ENCODE peak calls at places on chromosome 14, in ten cellular contexts. One of them, this sample, is unnamed.

GRCh38 chr14:94213021-94213420 is 38.9 kb downstream of the PPP4R4 start:
- DNase-seq in sigmoid colon: no peak
- DNase-seq in transverse colon: no peak
- DNase-seq in GM12878: no peak
- DNase-seq in H1: no peak
- DNase-seq in ovary: no peak
- DNase-seq in A549: no peak
- DNase-seq in suprapubic skin: no peak
- DNase-seq in K562: no peak
- DNase-seq in tibial nerve: no peak
- DNase-seq in this sample: no peak

GRCh38 chr14:75088153-75088552 is 18.7 kb downstream of the ZC2HC1C start:
- DNase-seq in K562: no peak
- DNase-seq in sigmoid colon: no peak
- DNase-seq in suprapubic skin: no peak
- DNase-seq in GM12878: no peak
- DNase-seq in tibial nerve: no peak
- DNase-seq in ovary: no peak
- DNase-seq in H1: no peak
- DNase-seq in A549: no peak
- DNase-seq in transverse colon: no peak
- DNase-seq in this sample: no peak

GRCh38 chr14:74218462-74218861 is 20.8 kb upstream of the VSX2 start:
- DNase-seq in suprapubic skin: no peak
- DNase-seq in A549: no peak
- DNase-seq in ovary: no peak
- DNase-seq in K562: no peak
- DNase-seq in H1: no peak
- DNase-seq in tibial nerve: no peak
- DNase-seq in GM12878: no peak
- DNase-seq in transverse colon: no peak
- DNase-seq in sigmoid colon: no peak
- DNase-seq in this sample: no peak

GRCh38 chr14:63045234-63045611 is at the start of gene KCNH5:
- DNase-seq in suprapubic skin: no peak
- DNase-seq in ovary: no peak
- DNase-seq in GM12878: no peak
- DNase-seq in tibial nerve: no peak
- DNase-seq in transverse colon: no peak
- DNase-seq in H1: peak; percentile 31
- DNase-seq in sigmoid colon: no peak
- DNase-seq in K562: no peak
- DNase-seq in A549: peak; percentile 33
- DNase-seq in this sample: no peak

GRCh38 chr14:77086017-77086727 is 11.9 kb upstream of the CIPC start:
- DNase-seq in GM12878: no peak
- DNase-seq in ovary: no peak
- DNase-seq in sigmoid colon: no peak
- DNase-seq in K562: no peak
- DNase-seq in A549: no peak
- DNase-seq in H1: no peak
- DNase-seq in tibial nerve: no peak
- DNase-seq in transverse colon: no peak
- DNase-seq in suprapubic skin: no peak
- DNase-seq in this sample: no peak

GRCh38 chr14:60931206-60931605 is 49.7 kb downstream of the TRMT5 start:
- DNase-seq in A549: no peak
- DNase-seq in K562: no peak
- DNase-seq in GM12878: no peak
- DNase-seq in suprapubic skin: no peak
- DNase-seq in H1: no peak
- DNase-seq in transverse colon: no peak
- DNase-seq in tibial nerve: no peak
- DNase-seq in sigmoid colon: no peak
- DNase-seq in ovary: no peak
- DNase-seq in this sample: no peak

GRCh38 chr14:21084988-21085853 is 13.2 kb downstream of the ZNF219 start:
- DNase-seq in transverse colon: no peak
- DNase-seq in H1: no peak
- DNase-seq in ovary: no peak
- DNase-seq in A549: no peak
- DNase-seq in K562: no peak
- DNase-seq in sigmoid colon: peak; percentile 84
- DNase-seq in GM12878: no peak
- DNase-seq in tibial nerve: no peak
- DNase-seq in suprapubic skin: no peak
- DNase-seq in this sample: peak; percentile 63

GRCh38 chr14:71764701-71765347 is 167.4 kb upstream of the RGS6 start:
- DNase-seq in transverse colon: no peak
- DNase-seq in tibial nerve: no peak
- DNase-seq in A549: no peak
- DNase-seq in suprapubic skin: no peak
- DNase-seq in H1: no peak
- DNase-seq in GM12878: no peak
- DNase-seq in sigmoid colon: no peak
- DNase-seq in ovary: no peak
- DNase-seq in K562: no peak
- DNase-seq in this sample: no peak

GRCh38 chr14:104343294-104343625 is 204.9 kb downstream of the KIF26A start:
- DNase-seq in A549: no peak
- DNase-seq in tibial nerve: no peak
- DNase-seq in suprapubic skin: no peak
- DNase-seq in GM12878: no peak
- DNase-seq in K562: no peak
- DNase-seq in sigmoid colon: peak; percentile 56
- DNase-seq in H1: no peak
- DNase-seq in ovary: no peak
- DNase-seq in transverse colon: no peak
- DNase-seq in this sample: no peak
- TF ChIP-seq EP300 in A549: no peak
- TF ChIP-seq EP300 in tibial nerve: no peak
- TF ChIP-seq EP300 in suprapubic skin: no peak
- TF ChIP-seq EP300 in GM12878: no peak
- TF ChIP-seq EP300 in K562: no peak
- TF ChIP-seq EP300 in sigmoid colon: no peak
- TF ChIP-seq EP300 in H1: no peak
- TF ChIP-seq EP300 in ovary: no peak
- TF ChIP-seq EP300 in transverse colon: no peak
- TF ChIP-seq EP300 in this sample: no peak

GRCh38 chr14:103055693-103056092 is 1.7 kb downstream of the CDC42BPB start:
- DNase-seq in ovary: no peak
- DNase-seq in A549: no peak
- DNase-seq in tibial nerve: no peak
- DNase-seq in H1: no peak
- DNase-seq in GM12878: no peak
- DNase-seq in sigmoid colon: no peak
- DNase-seq in K562: peak; percentile 37
- DNase-seq in suprapubic skin: no peak
- DNase-seq in transverse colon: no peak
- DNase-seq in this sample: no peak

GRCh38 chr14:103057372-103058208 is at the start of gene CDC42BPB:
- DNase-seq in K562: peak; percentile 85
- DNase-seq in A549: peak; percentile 75
- DNase-seq in ovary: peak; percentile 89
- DNase-seq in GM12878: no peak
- DNase-seq in transverse colon: peak; percentile 91
- DNase-seq in H1: peak; percentile 46
- DNase-seq in tibial nerve: peak; percentile 61
- DNase-seq in sigmoid colon: peak; percentile 94
- DNase-seq in suprapubic skin: peak; percentile 89
- DNase-seq in this sample: peak; percentile 92

GRCh38 chr14:103058209-103059055 is 1.1 kb upstream of the CDC42BPB start:
- DNase-seq in sigmoid colon: peak; percentile 74
- DNase-seq in H1: no peak
- DNase-seq in tibial nerve: no peak
- DNase-seq in K562: no peak
- DNase-seq in transverse colon: no peak
- DNase-seq in ovary: no peak
- DNase-seq in GM12878: no peak
- DNase-seq in A549: no peak
- DNase-seq in suprapubic skin: peak; percentile 78
- DNase-seq in this sample: no peak

GRCh38 chr14:103057028-103057371 is 349 bp downstream of the CDC42BPB start:
- DNase-seq in sigmoid colon: peak; percentile 80
- DNase-seq in ovary: peak; percentile 36
- DNase-seq in K562: peak; percentile 27
- DNase-seq in H1: no peak
- DNase-seq in A549: no peak
- DNase-seq in GM12878: no peak
- DNase-seq in suprapubic skin: peak; percentile 74
- DNase-seq in transverse colon: no peak
- DNase-seq in tibial nerve: no peak
- DNase-seq in this sample: no peak

DNA sequence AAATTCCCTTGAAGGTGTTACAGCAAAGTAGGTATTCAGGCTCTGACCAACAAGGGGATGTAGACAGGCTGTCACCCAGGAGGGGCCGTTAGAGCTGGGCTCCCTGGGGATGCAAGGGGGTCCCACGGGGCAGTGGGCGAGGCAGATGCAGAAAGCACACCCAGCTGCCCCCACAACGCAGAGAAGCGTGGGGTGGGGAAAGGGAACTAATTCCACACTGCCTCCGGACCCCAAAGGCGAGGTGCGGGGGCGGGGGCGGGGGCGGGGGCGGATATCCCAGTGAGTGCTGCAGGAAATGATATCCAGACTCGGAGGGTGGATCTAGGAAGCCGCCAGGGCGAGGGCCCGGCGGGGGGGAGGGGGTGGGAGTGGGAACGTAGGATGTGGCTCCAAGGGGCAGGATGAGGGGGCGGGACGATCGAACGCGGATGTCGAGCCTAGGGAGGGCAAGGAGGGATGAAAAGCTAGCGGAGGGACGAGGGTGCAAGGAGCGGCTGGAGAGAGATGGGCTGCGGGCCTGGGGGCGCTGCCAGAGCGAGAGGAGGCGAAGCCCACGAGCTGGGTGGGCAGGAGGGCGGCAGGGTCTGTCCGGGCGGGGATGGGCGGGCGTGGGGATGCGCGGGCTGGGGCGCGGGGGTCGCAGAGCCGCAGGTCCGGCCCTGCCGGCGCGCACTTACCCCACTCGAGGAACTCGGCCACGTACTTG is 874 bp downstream of the CDC42BPB start:
- DNase-seq in sigmoid colon: peak; percentile 83
- DNase-seq in suprapubic skin: peak; percentile 90
- DNase-seq in GM12878: no peak
- DNase-seq in K562: peak; percentile 69
- DNase-seq in H1: no peak
- DNase-seq in tibial nerve: peak; percentile 41
- DNase-seq in A549: peak; percentile 57
- DNase-seq in transverse colon: peak; percentile 76
- DNase-seq in ovary: peak; percentile 66
- DNase-seq in this sample: peak; percentile 55
- TF ChIP-seq POLR2A in sigmoid colon: no peak
- TF ChIP-seq POLR2A in suprapubic skin: no peak
- TF ChIP-seq POLR2A in GM12878: no peak
- TF ChIP-seq POLR2A in K562: no peak
- TF ChIP-seq POLR2A in H1: no peak
- TF ChIP-seq POLR2A in tibial nerve: no peak
- TF ChIP-seq POLR2A in A549: peak; percentile 28
- TF ChIP-seq POLR2A in transverse colon: no peak
- TF ChIP-seq POLR2A in ovary: no peak
- TF ChIP-seq POLR2A in this sample: no peak

GRCh38 chr14:91835920-91836843 is 31.2 kb downstream of the TC2N start:
- DNase-seq in suprapubic skin: peak; percentile 93
- DNase-seq in ovary: peak; percentile 71
- DNase-seq in H1: peak; percentile 62
- DNase-seq in tibial nerve: no peak
- DNase-seq in GM12878: no peak
- DNase-seq in K562: peak; percentile 81
- DNase-seq in transverse colon: peak; percentile 92
- DNase-seq in sigmoid colon: peak; percentile 91
- DNase-seq in A549: peak; percentile 48
- DNase-seq in this sample: peak; percentile 96

GRCh38 chr14:91831337-91831736 is 36.0 kb downstream of the TC2N start:
- DNase-seq in K562: no peak
- DNase-seq in sigmoid colon: no peak
- DNase-seq in H1: no peak
- DNase-seq in ovary: no peak
- DNase-seq in transverse colon: no peak
- DNase-seq in A549: no peak
- DNase-seq in suprapubic skin: no peak
- DNase-seq in tibial nerve: no peak
- DNase-seq in GM12878: no peak
- DNase-seq in this sample: no peak

GRCh38 chr14:91837076-91837475 is 30.3 kb downstream of the TC2N start:
- DNase-seq in A549: no peak
- DNase-seq in sigmoid colon: no peak
- DNase-seq in GM12878: no peak
- DNase-seq in suprapubic skin: no peak
- DNase-seq in H1: no peak
- DNase-seq in K562: no peak
- DNase-seq in transverse colon: no peak
- DNase-seq in tibial nerve: no peak
- DNase-seq in ovary: no peak
- DNase-seq in this sample: no peak

GRCh38 chr14:91834571-91834970 is 32.8 kb downstream of the TC2N start:
- DNase-seq in tibial nerve: no peak
- DNase-seq in transverse colon: no peak
- DNase-seq in GM12878: no peak
- DNase-seq in sigmoid colon: no peak
- DNase-seq in A549: no peak
- DNase-seq in suprapubic skin: no peak
- DNase-seq in ovary: no peak
- DNase-seq in K562: no peak
- DNase-seq in H1: no peak
- DNase-seq in this sample: no peak

GRCh38 chr14:91835197-91835919 is 32.0 kb downstream of the TC2N start:
- DNase-seq in GM12878: no peak
- DNase-seq in sigmoid colon: no peak
- DNase-seq in tibial nerve: no peak
- DNase-seq in transverse colon: peak; percentile 37
- DNase-seq in suprapubic skin: no peak
- DNase-seq in H1: no peak
- DNase-seq in ovary: no peak
- DNase-seq in K562: no peak
- DNase-seq in A549: no peak
- DNase-seq in this sample: peak; percentile 34
- TF ChIP-seq EP300 in GM12878: peak; percentile 18
- TF ChIP-seq EP300 in sigmoid colon: no peak
- TF ChIP-seq EP300 in tibial nerve: no peak
- TF ChIP-seq EP300 in transverse colon: no peak
- TF ChIP-seq EP300 in suprapubic skin: no peak
- TF ChIP-seq EP300 in H1: no peak
- TF ChIP-seq EP300 in ovary: no peak
- TF ChIP-seq EP300 in K562: no peak
- TF ChIP-seq EP300 in A549: no peak
- TF ChIP-seq EP300 in this sample: no peak

DNA sequence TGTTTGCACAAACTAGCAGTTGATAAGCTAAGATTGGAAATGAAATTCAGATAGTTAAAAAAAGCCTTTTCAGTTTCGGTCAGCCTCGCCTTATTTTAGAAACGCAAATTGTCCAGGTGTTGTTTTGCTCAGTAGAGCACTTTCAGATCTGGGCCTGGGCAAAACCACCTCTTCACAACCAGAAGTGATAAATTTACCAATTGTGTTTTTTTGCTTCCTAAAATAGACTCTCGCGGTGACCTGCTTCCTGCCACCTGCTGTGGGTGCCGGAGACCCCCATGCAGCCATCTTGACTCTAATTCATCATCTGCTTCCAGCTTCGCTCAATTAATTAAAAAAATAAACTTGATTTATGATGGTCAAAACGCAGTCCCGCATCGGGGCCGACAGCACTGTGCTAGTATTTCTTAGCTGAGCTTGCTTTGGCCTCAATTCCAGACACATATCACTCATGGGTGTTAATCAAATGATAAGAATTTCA is 335.6 kb downstream of the TMEM121 start:
- DNase-seq in suprapubic skin: no peak
- DNase-seq in H1: no peak
- DNase-seq in GM12878: peak; percentile 88
- DNase-seq in tibial nerve: no peak
- DNase-seq in K562: no peak
- DNase-seq in sigmoid colon: peak; percentile 17
- DNase-seq in A549: no peak
- DNase-seq in ovary: no peak
- DNase-seq in transverse colon: peak; percentile 27
- DNase-seq in this sample: peak; percentile 23
- TF ChIP-seq POLR2A in suprapubic skin: no peak
- TF ChIP-seq POLR2A in H1: no peak
- TF ChIP-seq POLR2A in GM12878: no peak
- TF ChIP-seq POLR2A in tibial nerve: no peak
- TF ChIP-seq POLR2A in K562: no peak
- TF ChIP-seq POLR2A in sigmoid colon: no peak
- TF ChIP-seq POLR2A in A549: no peak
- TF ChIP-seq POLR2A in ovary: no peak
- TF ChIP-seq POLR2A in transverse colon: no peak
- TF ChIP-seq POLR2A in this sample: no peak